ENCODE peak calls at places on chromosomes 1 and 21, in eight cellular contexts. L is ecto neural progenitor cell, A is Caki2, J is HEK293T, C is NCI-H524, D is neural crest cell, Z is GM23248, X is psoas muscle. I is an unnamed sample.

GRCh38 chr1:220748091-220748934 is at the start of gene MTARC2:
- DNase-seq in J (peak), C (peak), Z (peak), L (peak), A (peak), D (peak), X (peak), I (peak)

GRCh38 chr1:46747683-46748288 is 28.9 kb upstream of the EFCAB14 start:
- DNase-seq in X (no peak), C (peak), A (no peak), J (peak), D (peak), L (peak), Z (peak), I (peak)

GRCh38 chr1:181504294-181505115 is 21.2 kb downstream of the CACNA1E start:
- DNase-seq in C (peak), X (no peak), Z (peak), L (peak), D (peak), A (peak), J (peak), I (no peak)

GRCh38 chr1:26694597-26695416 is 1.0 kb upstream of the ARID1A start:
- DNase-seq in A (peak), Z (no peak), J (no peak), L (no peak), D (no peak), X (no peak), C (no peak), I (no peak)

GRCh38 chr1:112894561-112895011 is 61.4 kb downstream of the SLC16A1 start:
- DNase-seq in A (no peak), X (no peak), C (no peak), D (no peak), L (no peak), Z (no peak), J (no peak), I (no peak)

GRCh38 chr1:67393240-67393639 is 37.0 kb downstream of the SERBP1 start:
- DNase-seq in J (no peak), X (peak), D (no peak), L (no peak), A (no peak), C (no peak), Z (no peak), I (no peak)

GRCh38 chr1:98981917-98982513 is 22.6 kb downstream of the PLPPR5 start:
- DNase-seq in X (no peak), J (no peak), A (no peak), D (no peak), C (no peak), Z (peak), L (no peak), I (no peak)

GRCh38 chr1:87399264-87399663 is 70.6 kb downstream of the LMO4 start:
- DNase-seq in C (no peak), J (no peak), D (no peak), L (no peak), Z (peak), X (no peak), A (no peak), I (no peak)

GRCh38 chr1:19163261-19163660 is 46.8 kb downstream of the UBR4 start:
- DNase-seq in Z (peak), J (no peak), C (no peak), L (no peak), X (no peak), A (no peak), D (no peak), I (peak)

GRCh38 chr1:166974647-166975345 is 544 bp downstream of the ILDR2 start:
- DNase-seq in X (no peak), L (no peak), D (no peak), Z (no peak), J (no peak), C (peak), A (no peak), I (no peak)

GRCh38 chr21:38861989-38862683 is 56.4 kb downstream of the ETS2 start:
- DNase-seq in C (no peak), L (no peak), Z (no peak), D (no peak), J (no peak), X (no peak), A (no peak), I (no peak)